ENCODE peak calls at places on chromosomes 12 and 14, in eight cellular contexts. A is PC-9, R is body of pancreas, N is MM.1S, I is lower lobe of right lung, J is heart right ventricle, Q is pancreas, Y is left ventricle myocardium inferior. W is an unnamed sample. For H3K4me1, the result is how much of the 10 kb centered on the place peaks cover.

GRCh38 chr14:74941676-74942097 is 13.7 kb downstream of the PGF start:
- DNase-seq in I (peak), R (no peak), J (no peak), A (no peak), Y (peak), Q (no peak), N (no peak), W (no peak)

GRCh38 chr14:75518625-75519024 is 3.6 kb upstream of the BATF start:
- DNase-seq in I (no peak), R (no peak), N (peak), Y (no peak), Q (no peak), J (no peak), A (no peak), W (peak)

GRCh38 chr12:62653740-62654139 is 187.1 kb downstream of the MON2 start:
- DNase-seq in Q (no peak), A (no peak), Y (no peak), J (no peak), N (no peak), R (no peak), I (no peak), W (no peak)

GRCh38 chr12:112408621-112409020 is 784 bp downstream of the RPL6 start:
- DNase-seq in R (no peak), J (no peak), Y (no peak), A (no peak), I (no peak), N (no peak), Q (no peak), W (no peak)

GRCh38 chr12:20716037-20716436 is 20.9 kb downstream of the SLCO1C1 start:
- DNase-seq in R (no peak), A (no peak), I (no peak), Y (no peak), N (peak), J (no peak), Q (no peak), W (peak)

GRCh38 chr12:119713551-119714031 is 45.7 kb downstream of the PRKAB1 start:
- DNase-seq in J (no peak), A (no peak), R (peak), I (peak), Y (no peak), Q (no peak), N (no peak), W (no peak)

GRCh38 chr12:95836185-95836609 is 22.6 kb upstream of the SNRPF start:
- DNase-seq in J (no peak), R (no peak), Y (no peak), N (no peak), Q (no peak), A (peak), I (no peak), W (no peak)

GRCh38 chr14:102028733-102029132 is 58.1 kb downstream of the HSP90AA1 start:
- DNase-seq in J (no peak), I (no peak), R (no peak), A (peak), N (no peak), Q (no peak), Y (no peak), W (no peak)

GRCh38 chr12:54650409-54650808 is 2.2 kb upstream of the DCD start:
- DNase-seq in R (no peak), Q (no peak), J (no peak), N (no peak), I (no peak), Y (no peak), A (no peak), W (no peak)

GRCh38 chr14:101083564-101084435 is 180.3 kb upstream of the RTL1 start:
- DNase-seq in R (no peak), Y (no peak), J (no peak), I (no peak), N (no peak), A (no peak), Q (no peak), W (no peak)

GRCh38 chr12:47231456-47231855 is 151.7 kb upstream of the AMIGO2 start:
- DNase-seq in N (no peak), R (no peak), Y (no peak), I (no peak), A (no peak), Q (no peak), J (no peak), W (peak)

GRCh38 chr14:100895411-100895810 is 8.1 kb downstream of the RTL1 start:
- DNase-seq in J (no peak), A (no peak), Q (no peak), Y (no peak), N (no peak), R (no peak), I (no peak), W (no peak)

GRCh38 chr12:94286580-94287244 is 138.3 kb downstream of the PLXNC1 start:
- DNase-seq in Y (no peak), R (no peak), I (no peak), J (no peak), A (no peak), Q (no peak), N (no peak), W (no peak)

GRCh38 chr12:126953365-126953889 is 1313.5 kb upstream of the TMEM132C start:
- DNase-seq in A (no peak), R (peak), Y (no peak), N (no peak), J (no peak), I (no peak), Q (no peak), W (no peak)

GRCh38 chr12:126950266-126950665 is 1316.7 kb upstream of the TMEM132C start:
- DNase-seq in R (no peak), J (no peak), Q (no peak), A (no peak), I (no peak), Y (no peak), N (no peak), W (no peak)

DNA sequence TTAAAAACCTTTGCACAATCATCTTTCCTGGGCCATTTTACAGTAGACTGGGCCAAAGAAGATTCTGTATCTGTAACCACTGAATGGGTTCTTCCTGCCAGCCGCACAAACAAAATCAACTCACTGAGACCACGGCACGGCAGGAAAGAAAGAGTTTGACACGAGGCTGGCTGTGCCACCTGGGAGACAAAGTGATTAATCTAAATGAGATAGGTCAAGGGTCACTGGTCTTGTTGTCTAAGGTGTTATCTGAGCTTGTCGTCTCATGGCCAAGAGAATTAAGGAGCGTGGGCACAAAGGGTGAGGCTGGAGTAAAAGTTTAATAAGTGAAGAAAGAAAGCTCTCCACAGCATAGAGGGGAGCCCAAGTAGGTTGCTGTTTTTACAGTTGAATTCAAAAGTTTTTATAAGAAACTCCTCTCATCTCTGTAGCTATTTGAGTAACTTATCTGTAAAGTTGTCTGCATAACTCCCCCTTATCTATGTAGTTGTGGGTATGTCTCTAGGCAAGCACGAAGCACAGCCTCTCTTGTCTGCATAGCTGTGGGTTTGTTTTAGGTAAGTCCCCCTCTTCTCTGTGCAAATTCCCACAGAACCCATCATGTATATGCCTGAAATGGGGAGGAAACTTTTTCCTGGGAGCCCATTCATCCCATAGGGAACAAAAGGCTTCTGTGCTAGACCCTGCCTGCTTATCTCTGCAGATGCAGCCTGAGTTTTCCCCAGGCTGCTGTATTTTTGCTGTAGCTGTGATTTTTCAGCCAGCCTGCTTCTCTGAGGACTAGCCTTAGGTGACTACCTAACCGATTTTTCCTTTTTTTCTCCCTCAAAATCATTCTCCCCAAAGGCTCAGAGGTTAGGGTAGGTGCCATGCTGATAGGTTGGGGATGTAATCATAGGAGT is 1314.6 kb upstream of the TMEM132C start:
- DNase-seq in A (no peak), Q (no peak), R (no peak), I (no peak), Y (no peak), J (no peak), N (no peak), W (no peak)
- H3K4me3 ChIP-seq in A (no peak), Q (no peak), R (no peak), I (no peak), Y (no peak), J (no peak), N (no peak), W (no peak)

GRCh38 chr12:49545815-49546214 is 7.0 kb downstream of the KCNH3 start:
- DNase-seq in Q (no peak), J (no peak), R (no peak), I (peak), N (no peak), A (no peak), Y (no peak), W (no peak)
- TF ChIP-seq CTCF in Q (no peak), J (no peak), R (no peak), I (no peak), N (no peak), A (no peak), Y (no peak), W (no peak)

DNA sequence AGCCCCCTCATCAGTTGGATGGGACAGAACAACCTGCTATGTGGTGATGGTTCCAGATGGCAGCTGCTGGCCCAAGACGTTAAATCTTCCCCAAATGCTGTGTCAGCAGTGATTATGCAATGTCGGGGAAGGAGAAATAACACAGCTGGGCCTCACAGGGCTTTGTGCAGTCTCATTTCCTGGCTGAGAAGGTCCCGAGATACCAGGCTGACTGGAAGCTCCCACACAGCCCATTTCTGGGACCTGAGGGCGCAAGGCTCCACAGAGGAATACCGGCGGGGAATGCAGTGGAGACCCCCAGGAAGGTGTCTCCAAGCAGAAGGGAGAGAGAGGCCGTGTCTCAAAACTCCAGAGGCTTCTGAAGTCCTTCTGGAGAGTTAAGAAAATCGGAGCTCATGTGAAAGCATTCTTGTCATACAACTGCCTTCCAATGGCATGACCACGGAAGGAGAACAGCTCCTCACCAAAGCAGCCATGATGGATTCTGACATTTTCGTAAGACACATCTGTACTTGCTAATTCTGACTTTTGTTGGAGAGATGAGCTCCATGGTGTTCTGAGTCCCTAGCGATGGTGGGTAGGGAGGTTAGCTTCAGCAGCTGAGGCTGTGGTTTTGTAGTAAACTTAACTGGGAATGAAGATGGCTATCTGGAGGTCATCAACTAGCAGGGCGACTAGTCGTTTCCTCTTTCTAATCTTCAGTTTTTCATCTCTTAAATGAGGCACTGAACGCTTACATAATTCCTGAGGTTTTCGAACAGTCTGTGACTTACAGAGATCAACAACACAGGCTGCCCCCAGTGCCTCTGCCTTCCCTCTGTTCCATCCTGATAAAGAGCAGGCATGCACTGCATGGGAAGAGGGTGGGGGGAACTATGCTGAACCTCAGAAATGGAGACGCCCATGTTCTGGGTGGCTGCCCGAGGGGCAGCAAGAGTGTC is 28.4 kb upstream of the DICER1 start:
- DNase-seq in N (no peak), A (no peak), R (peak), Q (peak), I (peak), Y (peak), J (peak), W (no peak)
- H3K4me1 ChIP-seq in N (under half), A (under half), R (under half), Q (under half), I (half or more), Y (half or more), J (half or more), W (under half)

GRCh38 chr14:79279645-79280399 is 931.5 kb downstream of the DIO2 start:
- DNase-seq in Q (peak), A (no peak), I (peak), R (peak), Y (no peak), N (no peak), J (no peak), W (peak)
- H3K4me3 ChIP-seq in Q (peak), A (no peak), I (peak), R (peak), Y (peak), N (peak), J (peak), W (peak)

GRCh38 chr14:57848353-57848752 is 17.5 kb downstream of the SLC35F4 start:
- DNase-seq in N (no peak), Y (no peak), J (no peak), A (no peak), I (no peak), Q (no peak), R (no peak), W (no peak)
- TF ChIP-seq CTCF in N (no peak), Y (no peak), J (no peak), A (no peak), I (no peak), Q (no peak), R (no peak), W (no peak)